ENCODE peak calls at places on chromosomes 3 and 15, in seven cellular contexts. Y, H, J, C, N, K and X are unnamed samples. For H3K4me1, the result is how much of the 10 kb centered on the place peaks cover.

GRCh38 chr3:192875971-192876565 is 41.6 kb downstream of the MB21D2 start:
- DNase-seq in Y (no peak), H (no peak), J (no peak), C (no peak), N (no peak), K (no peak), X (no peak)

GRCh38 chr3:143045639-143046038 is 44.3 kb downstream of the U2SURP start:
- DNase-seq in Y (no peak), H (no peak), J (no peak), C (no peak), N (no peak), K (no peak), X (no peak)

GRCh38 chr15:66701422-66702034 is 508 bp upstream of the SMAD6 start:
- DNase-seq in Y (no peak), H (no peak), J (peak), C (no peak), N (no peak), K (peak), X (peak)

GRCh38 chr3:29686889-29687592 is 406.2 kb downstream of the RBMS3 start:
- DNase-seq in Y (no peak), H (no peak), J (no peak), C (peak), N (peak), K (no peak), X (no peak)

GRCh38 chr3:130950641-130951040 is 56.8 kb downstream of the ATP2C1 start:
- DNase-seq in Y (no peak), H (no peak), J (no peak), C (peak), N (peak), K (no peak), X (no peak)

GRCh38 chr3:39267631-39268553 is 11.9 kb downstream of the CX3CR1 start:
- DNase-seq in Y (no peak), H (no peak), J (no peak), C (no peak), N (no peak), K (no peak), X (no peak)

GRCh38 chr15:73927476-73928240 is 1.4 kb downstream of the LOXL1 start:
- DNase-seq in Y (no peak), H (peak), J (peak), C (peak), N (peak), K (peak), X (peak)

GRCh38 chr15:98257290-98257689 is 296.8 kb downstream of the ARRDC4 start:
- DNase-seq in Y (no peak), H (no peak), J (no peak), C (no peak), N (no peak), K (no peak), X (no peak)

GRCh38 chr15:68700395-68701123 is 120.1 kb downstream of the ANP32A start:
- DNase-seq in Y (no peak), H (no peak), J (no peak), C (peak), N (peak), K (peak), X (no peak)

GRCh38 chr3:31696009-31696297 is 163.2 kb downstream of the STT3B start:
- DNase-seq in Y (no peak), H (no peak), J (no peak), C (no peak), N (no peak), K (no peak), X (no peak)

GRCh38 chr3:31693346-31693745 is 160.6 kb downstream of the STT3B start:
- DNase-seq in Y (no peak), H (no peak), J (no peak), C (no peak), N (no peak), K (no peak), X (no peak)

GRCh38 chr3:31692714-31693113 is 160.0 kb downstream of the STT3B start:
- DNase-seq in Y (no peak), H (no peak), J (no peak), C (no peak), N (no peak), K (no peak), X (no peak)

GRCh38 chr3:31696815-31697548 is 164.3 kb downstream of the STT3B start:
- DNase-seq in Y (no peak), H (no peak), J (no peak), C (no peak), N (no peak), K (no peak), X (no peak)

GRCh38 chr3:31695280-31696008 is 162.7 kb downstream of the STT3B start:
- DNase-seq in Y (no peak), H (no peak), J (no peak), C (no peak), N (no peak), K (no peak), X (no peak)
- TF ChIP-seq CTCF in Y (peak), H (peak), J (peak), C (peak), N (no peak), K (peak), X (peak)

DNA sequence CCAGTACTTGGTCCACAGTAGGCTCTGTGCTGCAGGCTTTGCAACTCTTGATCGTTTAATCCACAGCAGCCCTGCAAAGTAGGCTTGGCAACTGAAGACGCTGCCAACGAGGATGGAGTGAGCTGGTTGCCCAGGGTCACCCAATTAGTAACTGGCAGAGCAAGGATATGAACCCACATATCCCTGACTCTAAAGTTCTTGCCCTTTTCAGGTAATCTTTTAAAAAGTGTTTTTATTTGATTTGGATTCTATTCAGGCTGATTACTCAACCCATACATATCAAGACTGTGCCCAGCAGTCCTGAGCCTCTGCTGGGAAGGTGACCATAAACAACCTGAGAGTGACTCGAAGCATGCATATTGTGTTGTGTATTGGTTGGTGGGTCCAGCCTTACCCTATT is 50.3 kb downstream of the PSMD6 start:
- DNase-seq in Y (no peak), H (no peak), J (no peak), C (no peak), N (no peak), K (no peak), X (no peak)
- H3K4me1 ChIP-seq in Y (under half), H (under half), J (half or more), C (under half), N (under half), K (under half), X (half or more)

DNA sequence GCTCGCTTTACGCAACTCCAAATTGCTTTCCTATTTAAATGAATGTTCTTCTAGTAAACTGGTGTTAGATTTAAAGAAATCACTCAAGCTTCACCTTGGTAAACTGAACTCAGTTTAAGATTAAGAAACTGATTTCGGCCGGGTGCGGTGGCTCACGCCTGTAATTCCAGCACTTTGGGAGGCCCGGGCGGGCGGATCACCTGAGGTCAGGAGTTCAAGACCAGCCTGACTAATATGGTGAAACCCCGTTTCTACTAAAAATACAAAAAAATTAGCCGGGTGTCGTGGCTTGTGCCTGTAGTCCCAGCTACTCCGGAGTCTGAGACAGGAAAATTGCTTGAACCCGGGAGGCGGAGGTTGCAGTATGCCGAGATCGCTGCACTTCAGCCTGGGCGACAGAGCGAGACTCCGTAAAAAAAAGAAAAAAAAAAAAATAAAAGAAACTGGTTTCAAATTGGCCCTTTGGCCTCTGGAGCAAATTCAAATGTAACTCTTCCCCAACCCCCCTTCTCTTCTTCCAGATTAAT is 1.7 kb downstream of the SKIL start:
- DNase-seq in Y (no peak), H (no peak), J (no peak), C (no peak), N (no peak), K (no peak), X (no peak)
- H3K4me3 ChIP-seq in Y (peak), H (no peak), J (peak), C (peak), N (peak), K (peak), X (peak)

DNA sequence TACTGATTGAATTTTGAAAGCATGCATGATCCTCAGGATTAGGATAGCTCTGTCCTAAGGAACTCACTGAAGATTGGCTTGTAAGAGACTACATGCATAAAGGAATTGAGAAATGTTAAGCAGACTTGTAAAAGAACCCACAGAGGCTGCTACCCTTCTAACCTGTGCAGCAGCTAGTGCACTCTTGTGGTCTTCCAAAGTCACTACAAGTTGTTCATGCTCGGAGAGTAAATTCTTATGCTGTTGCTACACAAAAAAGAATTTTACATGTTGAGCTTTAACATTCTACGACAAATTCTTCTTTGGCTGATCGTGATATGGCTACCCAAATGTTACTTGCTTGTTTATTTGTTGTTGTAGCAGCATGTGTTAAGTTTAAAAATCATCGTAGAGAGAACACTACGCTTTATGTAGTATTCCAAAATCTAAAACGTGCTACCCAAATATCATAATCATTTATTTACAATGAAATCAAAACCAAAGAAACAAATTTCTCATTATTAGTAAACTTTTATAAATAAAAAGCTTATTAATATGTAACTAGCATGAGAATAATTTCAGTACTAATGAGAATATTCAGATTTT is 55.0 kb downstream of the GOLIM4 start:
- DNase-seq in Y (peak), H (no peak), J (no peak), C (peak), N (peak), K (peak), X (no peak)
- TF ChIP-seq CTCF in Y (peak), H (peak), J (peak), C (peak), N (peak), K (peak), X (peak)

DNA sequence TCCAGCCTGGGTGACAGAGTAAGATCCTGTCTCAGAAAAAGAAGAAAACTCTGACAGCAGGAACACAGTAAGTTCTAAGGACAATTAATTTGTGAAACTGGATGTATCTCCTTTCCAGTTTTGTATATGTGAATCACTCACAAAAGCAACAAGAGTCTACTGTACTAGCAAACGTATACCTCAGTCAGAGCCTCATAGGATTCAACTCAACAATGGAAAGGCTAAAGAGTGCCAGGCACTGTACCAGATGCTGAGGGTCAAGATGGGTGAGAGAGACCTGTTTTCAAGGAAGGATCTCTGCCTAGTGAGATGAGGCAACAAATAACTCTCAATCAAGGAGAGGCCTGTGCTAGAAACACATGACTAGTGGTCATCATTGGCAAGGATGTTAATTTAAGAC is 14.9 kb downstream of the TBL1XR1 start:
- DNase-seq in Y (no peak), H (no peak), J (no peak), C (peak), N (no peak), K (no peak), X (no peak)
- H3K4me1 ChIP-seq in Y (under half), H (under half), J (under half), C (under half), N (under half), K (under half), X (under half)